ENCODE peak calls at places on chromosomes 11 and 22, in nine cellular contexts. One of them, this sample, is unnamed.
A peak's percentile ranks its signal among the peaks of the same experiment; 100 is the strongest.

GRCh38 chr11:121421149-121421906 is 30.8 kb upstream of the SORL1 start:
- DNase-seq in left ventricle myocardium inferior: no peak
- DNase-seq in pancreas: no peak
- DNase-seq in IMR-90: no peak
- DNase-seq in neural progenitor cell: no peak
- DNase-seq in transverse colon: no peak
- DNase-seq in heart left ventricle: no peak
- DNase-seq in right cardiac atrium: no peak
- DNase-seq in CD4-positive, alpha-beta T cell: no peak
- DNase-seq in this sample: no peak

GRCh38 chr11:115963170-115963569 is 459.0 kb upstream of the CADM1 start:
- DNase-seq in right cardiac atrium: no peak
- DNase-seq in heart left ventricle: no peak
- DNase-seq in transverse colon: no peak
- DNase-seq in neural progenitor cell: no peak
- DNase-seq in IMR-90: no peak
- DNase-seq in CD4-positive, alpha-beta T cell: no peak
- DNase-seq in pancreas: no peak
- DNase-seq in left ventricle myocardium inferior: no peak
- DNase-seq in this sample: no peak

GRCh38 chr22:19378362-19378711 is 53.2 kb downstream of the HIRA start:
- DNase-seq in right cardiac atrium: no peak
- DNase-seq in transverse colon: no peak
- DNase-seq in left ventricle myocardium inferior: no peak
- DNase-seq in pancreas: no peak
- DNase-seq in IMR-90: no peak
- DNase-seq in heart left ventricle: no peak
- DNase-seq in neural progenitor cell: no peak
- DNase-seq in CD4-positive, alpha-beta T cell: no peak
- DNase-seq in this sample: no peak

GRCh38 chr11:20443596-20443995 is 56.1 kb downstream of the PRMT3 start:
- DNase-seq in left ventricle myocardium inferior: no peak
- DNase-seq in CD4-positive, alpha-beta T cell: no peak
- DNase-seq in heart left ventricle: no peak
- DNase-seq in right cardiac atrium: no peak
- DNase-seq in pancreas: no peak
- DNase-seq in transverse colon: no peak
- DNase-seq in IMR-90: peak; percentile 28
- DNase-seq in neural progenitor cell: peak; percentile 25
- DNase-seq in this sample: no peak

GRCh38 chr11:2562181-2562581 is 117.4 kb downstream of the KCNQ1 start:
- DNase-seq in pancreas: peak; percentile 39
- DNase-seq in left ventricle myocardium inferior: peak; percentile 18
- DNase-seq in IMR-90: no peak
- DNase-seq in transverse colon: peak; percentile 8
- DNase-seq in heart left ventricle: peak; percentile 63
- DNase-seq in CD4-positive, alpha-beta T cell: no peak
- DNase-seq in neural progenitor cell: peak; percentile 63
- DNase-seq in right cardiac atrium: peak; percentile 64
- DNase-seq in this sample: peak; percentile 89

GRCh38 chr11:19380375-19380774 is 139.6 kb upstream of the E2F8 start:
- DNase-seq in IMR-90: peak; percentile 97
- DNase-seq in neural progenitor cell: no peak
- DNase-seq in CD4-positive, alpha-beta T cell: no peak
- DNase-seq in left ventricle myocardium inferior: no peak
- DNase-seq in pancreas: no peak
- DNase-seq in right cardiac atrium: no peak
- DNase-seq in heart left ventricle: no peak
- DNase-seq in transverse colon: no peak
- DNase-seq in this sample: no peak

GRCh38 chr11:77140231-77140959 is 12.3 kb downstream of the MYO7A start:
- DNase-seq in pancreas: peak; percentile 72
- DNase-seq in left ventricle myocardium inferior: peak; percentile 65
- DNase-seq in heart left ventricle: peak; percentile 66
- DNase-seq in CD4-positive, alpha-beta T cell: no peak
- DNase-seq in IMR-90: peak; percentile 47
- DNase-seq in transverse colon: no peak
- DNase-seq in right cardiac atrium: peak; percentile 83
- DNase-seq in neural progenitor cell: peak; percentile 47
- DNase-seq in this sample: no peak

GRCh38 chr11:33055361-33055760 is 16.0 kb downstream of the TCP11L1 start:
- DNase-seq in heart left ventricle: no peak
- DNase-seq in transverse colon: no peak
- DNase-seq in left ventricle myocardium inferior: no peak
- DNase-seq in neural progenitor cell: no peak
- DNase-seq in IMR-90: no peak
- DNase-seq in pancreas: no peak
- DNase-seq in right cardiac atrium: no peak
- DNase-seq in CD4-positive, alpha-beta T cell: no peak
- DNase-seq in this sample: no peak

GRCh38 chr11:118216621-118217526 is 7.9 kb downstream of the JAML start:
- DNase-seq in IMR-90: no peak
- DNase-seq in CD4-positive, alpha-beta T cell: no peak
- DNase-seq in pancreas: no peak
- DNase-seq in heart left ventricle: no peak
- DNase-seq in neural progenitor cell: no peak
- DNase-seq in left ventricle myocardium inferior: no peak
- DNase-seq in transverse colon: no peak
- DNase-seq in right cardiac atrium: no peak
- DNase-seq in this sample: no peak

GRCh38 chr11:78030429-78031325 is 7.6 kb upstream of the KCTD14 start:
- DNase-seq in right cardiac atrium: peak; percentile 80
- DNase-seq in IMR-90: peak; percentile 50
- DNase-seq in heart left ventricle: peak; percentile 80
- DNase-seq in left ventricle myocardium inferior: peak; percentile 55
- DNase-seq in CD4-positive, alpha-beta T cell: no peak
- DNase-seq in transverse colon: peak; percentile 73
- DNase-seq in neural progenitor cell: peak; percentile 63
- DNase-seq in pancreas: peak; percentile 87
- DNase-seq in this sample: peak; percentile 76

DNA sequence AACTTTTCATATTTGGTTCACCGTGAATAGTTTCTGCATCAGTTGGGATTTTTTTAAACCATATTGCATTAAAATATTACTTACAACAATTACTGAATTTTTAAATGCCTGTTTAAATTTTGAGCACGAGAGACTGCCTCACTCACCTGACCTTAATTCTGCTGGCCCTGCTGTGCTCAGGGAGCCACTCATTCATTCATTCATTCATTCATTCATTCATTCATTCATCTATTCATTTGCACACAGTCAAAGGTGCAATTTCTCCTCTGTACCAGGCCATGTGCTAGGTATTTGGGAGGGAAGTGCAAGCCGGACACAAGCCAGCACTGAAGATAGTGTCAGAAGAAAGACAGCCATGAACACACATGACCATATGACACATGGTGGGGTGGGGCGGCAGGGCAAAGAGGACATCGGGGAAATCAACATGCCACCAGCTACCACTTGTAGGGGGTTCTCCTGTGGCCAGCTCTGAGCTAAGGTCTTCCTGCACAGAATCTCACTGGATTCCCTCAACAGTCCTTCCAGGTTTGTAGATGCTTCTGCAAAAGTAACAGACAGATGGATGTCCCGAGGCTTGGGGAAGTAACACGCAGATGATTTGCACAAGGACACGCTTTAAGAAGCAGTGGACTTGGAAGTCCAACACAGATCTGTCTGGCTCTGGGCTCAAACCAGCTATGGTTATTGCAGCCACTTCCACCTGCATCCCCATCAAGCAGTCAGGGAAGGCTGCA is 566 bp upstream of the CSF2RB start:
- DNase-seq in CD4-positive, alpha-beta T cell: no peak
- DNase-seq in left ventricle myocardium inferior: no peak
- DNase-seq in transverse colon: no peak
- DNase-seq in pancreas: no peak
- DNase-seq in heart left ventricle: no peak
- DNase-seq in IMR-90: no peak
- DNase-seq in neural progenitor cell: no peak
- DNase-seq in right cardiac atrium: no peak
- DNase-seq in this sample: no peak
- H3K27ac ChIP-seq in CD4-positive, alpha-beta T cell: no peak overlapping the region
- H3K27ac ChIP-seq in left ventricle myocardium inferior: peak overlapping the region; percentile 48
- H3K27ac ChIP-seq in transverse colon: peak overlapping the region; percentile 73
- H3K27ac ChIP-seq in pancreas: peak overlapping the region; percentile 12
- H3K27ac ChIP-seq in heart left ventricle: peak overlapping the region; percentile 46
- H3K27ac ChIP-seq in IMR-90: no peak overlapping the region
- H3K27ac ChIP-seq in neural progenitor cell: no peak overlapping the region
- H3K27ac ChIP-seq in right cardiac atrium: no peak overlapping the region
- H3K27ac ChIP-seq in this sample: no peak overlapping the region

GRCh38 chr22:21690401-21690801 is 24.6 kb downstream of the PPIL2 start:
- DNase-seq in left ventricle myocardium inferior: no peak
- DNase-seq in neural progenitor cell: no peak
- DNase-seq in heart left ventricle: no peak
- DNase-seq in transverse colon: no peak
- DNase-seq in CD4-positive, alpha-beta T cell: no peak
- DNase-seq in IMR-90: no peak
- DNase-seq in pancreas: no peak
- DNase-seq in right cardiac atrium: peak; percentile 3
- DNase-seq in this sample: no peak
- H3K27ac ChIP-seq in left ventricle myocardium inferior: no peak overlapping the region
- H3K27ac ChIP-seq in neural progenitor cell: no peak overlapping the region
- H3K27ac ChIP-seq in heart left ventricle: no peak overlapping the region
- H3K27ac ChIP-seq in transverse colon: no peak overlapping the region
- H3K27ac ChIP-seq in CD4-positive, alpha-beta T cell: no peak overlapping the region
- H3K27ac ChIP-seq in IMR-90: no peak overlapping the region
- H3K27ac ChIP-seq in pancreas: no peak overlapping the region
- H3K27ac ChIP-seq in right cardiac atrium: no peak overlapping the region
- H3K27ac ChIP-seq in this sample: peak overlapping the region; percentile 38

DNA sequence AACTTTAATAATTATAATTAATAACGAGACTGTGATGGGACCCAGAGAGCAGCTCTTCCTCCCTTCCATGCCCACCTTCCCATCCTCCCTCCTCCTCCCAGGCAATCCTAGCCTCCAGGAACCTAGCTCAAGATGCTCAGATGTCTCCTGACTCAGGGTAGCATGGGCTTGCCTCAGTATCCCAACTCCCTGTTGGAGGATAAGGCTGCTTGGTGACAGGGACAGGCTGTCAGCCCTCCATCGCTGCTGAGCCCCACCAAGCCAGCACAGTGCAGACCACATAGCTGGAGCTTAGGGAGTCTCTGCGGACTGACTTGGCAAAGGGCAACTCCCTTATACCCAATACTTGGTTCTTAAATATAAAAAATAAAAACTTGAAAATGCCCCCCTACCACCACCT is 11.5 kb downstream of the MYH9 start:
- DNase-seq in neural progenitor cell: no peak
- DNase-seq in transverse colon: no peak
- DNase-seq in left ventricle myocardium inferior: no peak
- DNase-seq in right cardiac atrium: peak; percentile 24
- DNase-seq in pancreas: no peak
- DNase-seq in heart left ventricle: no peak
- DNase-seq in CD4-positive, alpha-beta T cell: no peak
- DNase-seq in IMR-90: no peak
- DNase-seq in this sample: no peak
- H3K27ac ChIP-seq in neural progenitor cell: no peak overlapping the region
- H3K27ac ChIP-seq in transverse colon: peak overlapping the region; percentile 99
- H3K27ac ChIP-seq in left ventricle myocardium inferior: peak overlapping the region; percentile 100
- H3K27ac ChIP-seq in right cardiac atrium: peak overlapping the region; percentile 71
- H3K27ac ChIP-seq in pancreas: peak overlapping the region; percentile 41
- H3K27ac ChIP-seq in heart left ventricle: peak overlapping the region; percentile 76
- H3K27ac ChIP-seq in CD4-positive, alpha-beta T cell: peak overlapping the region; percentile 95
- H3K27ac ChIP-seq in IMR-90: peak overlapping the region; percentile 4
- H3K27ac ChIP-seq in this sample: no peak overlapping the region

DNA sequence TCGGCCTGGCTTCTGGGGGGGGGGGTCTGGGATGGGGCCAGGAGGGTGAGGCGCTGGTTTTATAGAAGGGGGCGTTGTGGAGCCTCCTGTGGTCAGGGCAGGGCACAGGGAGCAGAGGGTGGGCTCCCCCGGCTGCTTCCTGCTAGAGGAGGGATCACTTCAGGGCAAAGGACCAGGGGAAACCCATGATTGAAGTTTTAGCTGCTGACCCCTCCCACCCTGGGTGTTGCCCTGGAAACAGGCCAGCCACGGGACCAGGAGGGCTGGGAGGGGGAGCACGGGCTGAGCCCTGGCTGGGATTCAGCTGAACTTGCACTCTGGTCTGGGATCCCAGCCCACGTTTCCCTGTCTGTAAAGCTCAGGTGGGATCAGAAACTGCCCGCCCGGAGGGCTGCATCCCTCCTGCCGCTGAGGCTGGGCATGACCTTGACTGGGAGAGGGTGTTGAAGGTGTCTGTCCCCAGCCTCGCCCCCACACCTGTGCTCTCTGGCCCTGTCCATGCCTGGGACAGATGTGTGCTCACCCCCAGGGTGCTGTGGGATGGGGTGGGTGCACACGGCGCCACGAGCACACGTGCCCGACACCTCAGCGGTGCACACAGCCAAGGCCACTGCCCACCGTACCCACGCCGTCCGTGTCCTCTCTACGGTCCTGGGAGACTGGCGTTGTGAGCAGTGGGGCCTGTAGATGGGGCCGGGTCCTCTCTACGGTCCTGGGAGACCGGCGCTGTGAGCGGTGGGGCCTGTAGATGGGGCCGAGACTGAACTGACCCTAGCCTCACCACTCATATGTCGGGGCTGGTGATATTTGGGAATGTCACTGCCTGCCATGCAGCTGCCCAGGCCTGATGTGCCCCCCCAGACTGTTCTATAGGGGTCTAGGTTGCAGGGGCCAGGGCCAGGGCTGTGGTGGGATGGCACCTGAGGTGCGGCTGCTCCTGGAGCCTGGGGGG is 2.3 kb downstream of the TSPAN4 start:
- DNase-seq in transverse colon: peak; percentile 79
- DNase-seq in CD4-positive, alpha-beta T cell: no peak
- DNase-seq in heart left ventricle: peak; percentile 93
- DNase-seq in neural progenitor cell: peak; percentile 83
- DNase-seq in left ventricle myocardium inferior: peak; percentile 92
- DNase-seq in IMR-90: peak; percentile 87
- DNase-seq in right cardiac atrium: peak; percentile 97
- DNase-seq in pancreas: peak; percentile 83
- DNase-seq in this sample: no peak
- H3K27ac ChIP-seq in transverse colon: peak overlapping the region; percentile 94
- H3K27ac ChIP-seq in CD4-positive, alpha-beta T cell: no peak overlapping the region
- H3K27ac ChIP-seq in heart left ventricle: peak overlapping the region; percentile 89
- H3K27ac ChIP-seq in neural progenitor cell: no peak overlapping the region
- H3K27ac ChIP-seq in left ventricle myocardium inferior: peak overlapping the region; percentile 97
- H3K27ac ChIP-seq in IMR-90: peak overlapping the region; percentile 98
- H3K27ac ChIP-seq in right cardiac atrium: peak overlapping the region; percentile 93
- H3K27ac ChIP-seq in pancreas: peak overlapping the region; percentile 91
- H3K27ac ChIP-seq in this sample: no peak overlapping the region